ENCODE peak calls at places on chromosomes 1 and 21, in seven cellular contexts. L, F, P, Y, C, Q and X are unnamed samples.

GRCh38 chr1:23624440-23624839 is 65.1 kb upstream of the ID3 start:
- DNase-seq in L (no peak), F (no peak), C (no peak), Y (no peak), P (no peak), Q (no peak), X (no peak)

GRCh38 chr21:38774586-38775285 is 31.0 kb upstream of the ETS2 start:
- DNase-seq in C (no peak), L (no peak), Q (peak), P (no peak), Y (no peak), F (no peak), X (no peak)

GRCh38 chr1:40951943-40952743 is 27.4 kb upstream of the CTPS1 start:
- DNase-seq in Y (peak), P (no peak), F (peak), L (peak), C (peak), Q (peak), X (peak)

GRCh38 chr1:234544094-234544579 is 65.2 kb upstream of the TARBP1 start:
- DNase-seq in P (no peak), Q (peak), F (peak), L (peak), C (peak), Y (peak), X (peak)

GRCh38 chr1:175207971-175208370 is 15.4 kb upstream of the KIAA0040 start:
- DNase-seq in Y (no peak), P (no peak), F (no peak), C (no peak), Q (no peak), L (no peak), X (no peak)

GRCh38 chr1:223393275-223394214 is at the start of gene CCDC185:
- DNase-seq in P (no peak), F (no peak), C (no peak), Y (peak), L (peak), Q (no peak), X (peak)

GRCh38 chr1:192485692-192486436 is 89.7 kb upstream of the RGS1 start:
- DNase-seq in P (no peak), C (peak), Y (peak), L (peak), F (peak), Q (peak), X (peak)

GRCh38 chr1:219927956-219928790 is at the start of gene SLC30A10:
- DNase-seq in L (peak), P (no peak), F (no peak), Y (no peak), Q (no peak), C (peak), X (peak)

GRCh38 chr1:169105434-169106094 is 926 bp upstream of the ATP1B1 start:
- DNase-seq in F (peak), P (no peak), C (peak), Q (peak), L (peak), Y (peak), X (peak)

GRCh38 chr21:45846373-45847160 is 135.0 kb upstream of the COL6A1 start:
- DNase-seq in Q (peak), Y (no peak), P (no peak), F (peak), L (peak), C (peak), X (no peak)

GRCh38 chr1:203140743-203141520 is 13.4 kb downstream of the ADORA1 start:
- DNase-seq in C (no peak), Q (no peak), L (no peak), F (no peak), P (no peak), Y (no peak), X (no peak)

DNA sequence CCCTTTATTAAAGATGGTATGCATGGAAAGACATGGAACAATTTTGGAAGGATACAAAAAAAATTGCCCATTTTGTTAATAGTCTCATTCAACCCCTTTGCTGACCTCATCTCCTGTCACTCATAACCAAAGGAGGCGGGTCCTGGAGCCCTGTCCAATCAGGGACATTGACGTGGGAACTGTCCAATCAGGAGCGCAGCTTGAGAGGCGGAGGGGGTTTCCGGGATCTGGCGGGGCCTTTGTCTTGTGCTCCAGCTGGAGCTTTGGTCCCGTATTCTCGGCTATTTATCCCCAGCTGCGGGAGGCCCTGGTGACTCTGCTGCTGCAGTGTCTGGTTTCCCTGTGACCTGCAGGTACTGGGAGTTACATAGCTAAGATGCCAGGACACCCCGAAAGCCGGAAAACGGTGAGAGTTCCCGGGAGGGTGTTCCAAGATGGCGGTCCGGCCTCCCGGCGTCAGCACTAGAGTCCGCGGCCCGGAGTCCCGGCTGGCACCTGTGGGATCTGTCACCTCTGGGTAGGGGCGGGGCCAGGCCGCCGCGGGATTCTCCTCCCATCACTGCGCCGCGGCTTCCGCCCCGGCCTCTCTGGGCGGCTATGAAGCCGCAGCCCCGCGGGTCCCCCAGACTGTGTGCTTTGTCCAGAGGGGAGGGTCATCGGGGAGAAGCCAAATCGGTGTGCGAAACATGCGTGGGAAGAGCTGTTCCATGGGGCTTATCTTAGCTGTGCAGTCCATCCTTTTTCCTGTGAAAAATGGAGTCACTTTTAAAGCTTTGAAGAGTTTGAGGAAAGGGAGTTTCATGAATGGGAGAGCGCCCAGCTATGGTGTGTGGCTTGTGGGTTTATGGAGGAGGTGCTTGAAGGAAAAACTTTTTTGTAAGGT is at the start of gene ZNF678:
- DNase-seq in Y (peak), L (peak), P (peak), F (peak), Q (peak), C (peak), X (peak)
- TF ChIP-seq POLR2A in Y (peak), L (peak), P (peak), F (no peak), Q (no peak), C (no peak), X (peak)

DNA sequence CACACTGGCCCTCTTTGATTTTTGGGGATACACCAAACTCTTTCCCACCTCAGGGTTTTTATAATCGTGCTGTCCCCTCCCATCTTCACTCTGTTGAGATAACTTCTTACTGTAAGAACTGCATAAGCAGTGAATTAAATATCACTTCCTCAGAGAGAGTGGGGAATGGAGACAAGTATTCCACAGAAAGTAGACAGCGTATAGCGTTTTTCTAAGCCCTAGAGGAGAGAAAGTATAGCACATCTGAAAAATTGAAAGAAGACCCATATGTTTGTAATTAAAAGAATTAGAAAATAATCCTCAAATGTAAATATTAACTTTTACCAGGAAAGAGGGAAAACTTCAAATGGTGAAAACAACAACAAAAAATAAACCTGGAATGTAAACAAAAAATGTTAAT is 67.3 kb downstream of the GPR161 start:
- DNase-seq in C (no peak), Q (no peak), F (no peak), P (no peak), L (no peak), Y (no peak), X (no peak)
- TF ChIP-seq CTCF in C (peak), Q (no peak), F (no peak), P (no peak), L (no peak), Y (no peak), X (no peak)

GRCh38 chr1:89633103-89633744 is at the start of gene LRRC8C:
- DNase-seq in P (no peak), Y (peak), Q (no peak), F (peak), L (peak), C (peak), X (peak)
- TF ChIP-seq POLR2A in P (peak), Y (no peak), Q (no peak), F (peak), L (peak), C (no peak), X (peak)

GRCh38 chr21:29133796-29134195 is 3.4 kb downstream of the MAP3K7CL start:
- DNase-seq in F (no peak), Y (no peak), P (no peak), L (no peak), C (no peak), Q (no peak), X (no peak)
- TF ChIP-seq CTCF in F (no peak), Y (no peak), P (no peak), L (no peak), C (no peak), Q (no peak), X (no peak)